ENCODE peak calls at places on chromosomes 6 and 20, in ten cellular contexts. One of them, this sample, is unnamed.

GRCh38 chr20:24612799-24613775 is 143.7 kb downstream of the SYNDIG1 start:
- DNase-seq in HFFc6: no peak
- DNase-seq in fibroblast of mammary gland: no peak
- DNase-seq in RWPE2: no peak
- DNase-seq in Peyer's patch: no peak
- DNase-seq in CD8-positive, alpha-beta T cell: no peak
- DNase-seq in GM10248: no peak
- DNase-seq in fibroblast of villous mesenchyme: peak
- DNase-seq in neural crest cell: no peak
- DNase-seq in choroid plexus epithelial cell: peak
- DNase-seq in this sample: no peak

GRCh38 chr6:116268589-116269293 is 11.0 kb downstream of the TSPYL1 start:
- DNase-seq in HFFc6: peak
- DNase-seq in fibroblast of mammary gland: peak
- DNase-seq in RWPE2: no peak
- DNase-seq in Peyer's patch: no peak
- DNase-seq in CD8-positive, alpha-beta T cell: no peak
- DNase-seq in GM10248: peak
- DNase-seq in fibroblast of villous mesenchyme: peak
- DNase-seq in neural crest cell: no peak
- DNase-seq in choroid plexus epithelial cell: peak
- DNase-seq in this sample: no peak

GRCh38 chr6:56484669-56485068 is 158.0 kb downstream of the DST start:
- DNase-seq in HFFc6: peak
- DNase-seq in fibroblast of mammary gland: peak
- DNase-seq in RWPE2: no peak
- DNase-seq in Peyer's patch: no peak
- DNase-seq in CD8-positive, alpha-beta T cell: no peak
- DNase-seq in GM10248: no peak
- DNase-seq in fibroblast of villous mesenchyme: peak
- DNase-seq in neural crest cell: no peak
- DNase-seq in choroid plexus epithelial cell: peak
- DNase-seq in this sample: no peak

GRCh38 chr20:58497911-58498310 is 17.3 kb downstream of the APCDD1L start:
- DNase-seq in HFFc6: no peak
- DNase-seq in fibroblast of mammary gland: no peak
- DNase-seq in RWPE2: no peak
- DNase-seq in Peyer's patch: no peak
- DNase-seq in CD8-positive, alpha-beta T cell: no peak
- DNase-seq in GM10248: no peak
- DNase-seq in fibroblast of villous mesenchyme: no peak
- DNase-seq in neural crest cell: no peak
- DNase-seq in choroid plexus epithelial cell: no peak
- DNase-seq in this sample: no peak

GRCh38 chr6:143205983-143206382 is 145.3 kb downstream of the AIG1 start:
- DNase-seq in HFFc6: no peak
- DNase-seq in fibroblast of mammary gland: peak
- DNase-seq in RWPE2: no peak
- DNase-seq in Peyer's patch: no peak
- DNase-seq in CD8-positive, alpha-beta T cell: no peak
- DNase-seq in GM10248: no peak
- DNase-seq in fibroblast of villous mesenchyme: no peak
- DNase-seq in neural crest cell: no peak
- DNase-seq in choroid plexus epithelial cell: no peak
- DNase-seq in this sample: no peak

GRCh38 chr20:61297981-61298380 is 45.9 kb downstream of the CDH4 start:
- DNase-seq in HFFc6: no peak
- DNase-seq in fibroblast of mammary gland: peak
- DNase-seq in RWPE2: peak
- DNase-seq in Peyer's patch: no peak
- DNase-seq in CD8-positive, alpha-beta T cell: no peak
- DNase-seq in GM10248: no peak
- DNase-seq in fibroblast of villous mesenchyme: peak
- DNase-seq in neural crest cell: no peak
- DNase-seq in choroid plexus epithelial cell: peak
- DNase-seq in this sample: no peak

GRCh38 chr20:36606171-36607116 is 865 bp downstream of the RAB5IF start:
- DNase-seq in HFFc6: no peak
- DNase-seq in fibroblast of mammary gland: peak
- DNase-seq in RWPE2: no peak
- DNase-seq in Peyer's patch: no peak
- DNase-seq in CD8-positive, alpha-beta T cell: no peak
- DNase-seq in GM10248: no peak
- DNase-seq in fibroblast of villous mesenchyme: peak
- DNase-seq in neural crest cell: no peak
- DNase-seq in choroid plexus epithelial cell: peak
- DNase-seq in this sample: no peak

GRCh38 chr20:38075161-38075998 is 41.8 kb downstream of the RPRD1B start:
- DNase-seq in HFFc6: no peak
- DNase-seq in fibroblast of mammary gland: no peak
- DNase-seq in RWPE2: no peak
- DNase-seq in Peyer's patch: no peak
- DNase-seq in CD8-positive, alpha-beta T cell: no peak
- DNase-seq in GM10248: no peak
- DNase-seq in fibroblast of villous mesenchyme: peak
- DNase-seq in neural crest cell: no peak
- DNase-seq in choroid plexus epithelial cell: peak
- DNase-seq in this sample: no peak

GRCh38 chr6:169646906-169647567 is 54.8 kb downstream of the WDR27 start:
- DNase-seq in HFFc6: no peak
- DNase-seq in fibroblast of mammary gland: no peak
- DNase-seq in RWPE2: no peak
- DNase-seq in Peyer's patch: no peak
- DNase-seq in CD8-positive, alpha-beta T cell: no peak
- DNase-seq in GM10248: no peak
- DNase-seq in fibroblast of villous mesenchyme: no peak
- DNase-seq in neural crest cell: no peak
- DNase-seq in choroid plexus epithelial cell: no peak
- DNase-seq in this sample: no peak

GRCh38 chr6:12010635-12011275 is 1.4 kb upstream of the HIVEP1 start:
- DNase-seq in HFFc6: no peak
- DNase-seq in fibroblast of mammary gland: no peak
- DNase-seq in RWPE2: peak
- DNase-seq in Peyer's patch: peak
- DNase-seq in CD8-positive, alpha-beta T cell: no peak
- DNase-seq in GM10248: peak
- DNase-seq in fibroblast of villous mesenchyme: no peak
- DNase-seq in neural crest cell: peak
- DNase-seq in choroid plexus epithelial cell: no peak
- DNase-seq in this sample: no peak

GRCh38 chr6:45187841-45188240 is 140.3 kb upstream of the RUNX2 start:
- DNase-seq in HFFc6: no peak
- DNase-seq in fibroblast of mammary gland: peak
- DNase-seq in RWPE2: no peak
- DNase-seq in Peyer's patch: no peak
- DNase-seq in CD8-positive, alpha-beta T cell: no peak
- DNase-seq in GM10248: no peak
- DNase-seq in fibroblast of villous mesenchyme: peak
- DNase-seq in neural crest cell: no peak
- DNase-seq in choroid plexus epithelial cell: peak
- DNase-seq in this sample: no peak

GRCh38 chr6:118725944-118726343 is 74.6 kb upstream of the CEP85L start:
- DNase-seq in HFFc6: no peak
- DNase-seq in fibroblast of mammary gland: no peak
- DNase-seq in RWPE2: no peak
- DNase-seq in Peyer's patch: no peak
- DNase-seq in CD8-positive, alpha-beta T cell: peak
- DNase-seq in GM10248: no peak
- DNase-seq in fibroblast of villous mesenchyme: no peak
- DNase-seq in neural crest cell: no peak
- DNase-seq in choroid plexus epithelial cell: no peak
- DNase-seq in this sample: no peak
- TF ChIP-seq CTCF in HFFc6: no peak
- TF ChIP-seq CTCF in fibroblast of mammary gland: no peak
- TF ChIP-seq CTCF in RWPE2: no peak
- TF ChIP-seq CTCF in Peyer's patch: no peak
- TF ChIP-seq CTCF in CD8-positive, alpha-beta T cell: peak
- TF ChIP-seq CTCF in GM10248: no peak
- TF ChIP-seq CTCF in fibroblast of villous mesenchyme: no peak
- TF ChIP-seq CTCF in neural crest cell: no peak
- TF ChIP-seq CTCF in choroid plexus epithelial cell: no peak
- TF ChIP-seq CTCF in this sample: no peak

GRCh38 chr6:80336906-80337305 is 230.4 kb downstream of the BCKDHB start:
- DNase-seq in HFFc6: no peak
- DNase-seq in fibroblast of mammary gland: peak
- DNase-seq in RWPE2: no peak
- DNase-seq in Peyer's patch: no peak
- DNase-seq in CD8-positive, alpha-beta T cell: no peak
- DNase-seq in GM10248: no peak
- DNase-seq in fibroblast of villous mesenchyme: no peak
- DNase-seq in neural crest cell: no peak
- DNase-seq in choroid plexus epithelial cell: no peak
- DNase-seq in this sample: no peak

GRCh38 chr6:80335061-80335660 is 228.7 kb downstream of the BCKDHB start:
- DNase-seq in HFFc6: peak
- DNase-seq in fibroblast of mammary gland: no peak
- DNase-seq in RWPE2: no peak
- DNase-seq in Peyer's patch: no peak
- DNase-seq in CD8-positive, alpha-beta T cell: no peak
- DNase-seq in GM10248: no peak
- DNase-seq in fibroblast of villous mesenchyme: no peak
- DNase-seq in neural crest cell: no peak
- DNase-seq in choroid plexus epithelial cell: peak
- DNase-seq in this sample: no peak

GRCh38 chr6:80341330-80341729 is 234.9 kb downstream of the BCKDHB start:
- DNase-seq in HFFc6: peak
- DNase-seq in fibroblast of mammary gland: peak
- DNase-seq in RWPE2: no peak
- DNase-seq in Peyer's patch: no peak
- DNase-seq in CD8-positive, alpha-beta T cell: no peak
- DNase-seq in GM10248: no peak
- DNase-seq in fibroblast of villous mesenchyme: peak
- DNase-seq in neural crest cell: no peak
- DNase-seq in choroid plexus epithelial cell: peak
- DNase-seq in this sample: no peak

GRCh38 chr6:80333342-80333741 is 226.9 kb downstream of the BCKDHB start:
- DNase-seq in HFFc6: no peak
- DNase-seq in fibroblast of mammary gland: no peak
- DNase-seq in RWPE2: no peak
- DNase-seq in Peyer's patch: no peak
- DNase-seq in CD8-positive, alpha-beta T cell: no peak
- DNase-seq in GM10248: no peak
- DNase-seq in fibroblast of villous mesenchyme: no peak
- DNase-seq in neural crest cell: no peak
- DNase-seq in choroid plexus epithelial cell: no peak
- DNase-seq in this sample: no peak

DNA sequence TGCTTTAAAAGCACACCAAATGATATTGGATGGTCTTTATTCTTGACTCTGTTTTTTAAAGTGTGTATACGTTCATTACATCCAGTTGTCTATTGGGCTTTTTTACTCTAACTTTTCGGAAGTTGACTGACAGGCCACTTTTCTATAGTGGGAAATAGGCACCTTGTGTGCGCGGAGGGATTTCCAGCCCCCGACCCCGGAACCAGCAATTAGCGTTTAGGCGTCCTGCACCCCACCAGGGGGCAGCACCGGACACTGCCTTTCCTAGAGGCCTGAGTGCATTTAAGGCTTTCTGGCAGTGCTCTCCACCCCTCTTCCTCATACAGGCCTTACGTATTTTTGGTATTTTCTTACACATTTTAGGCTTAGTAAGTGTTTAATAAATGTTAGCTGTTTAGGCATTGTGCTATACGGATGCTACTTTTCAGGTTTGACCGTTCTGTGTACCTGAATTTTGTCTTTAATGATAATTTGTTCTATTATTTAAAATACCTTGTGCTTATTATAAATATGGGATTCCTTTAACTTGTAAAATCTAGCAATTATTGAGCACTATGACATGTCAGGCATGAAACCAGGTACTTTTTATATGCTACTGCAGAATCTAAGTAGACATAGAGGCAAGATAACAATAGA is 231.8 kb downstream of the BCKDHB start:
- DNase-seq in HFFc6: no peak
- DNase-seq in fibroblast of mammary gland: peak
- DNase-seq in RWPE2: no peak
- DNase-seq in Peyer's patch: peak
- DNase-seq in CD8-positive, alpha-beta T cell: peak
- DNase-seq in GM10248: peak
- DNase-seq in fibroblast of villous mesenchyme: peak
- DNase-seq in neural crest cell: peak
- DNase-seq in choroid plexus epithelial cell: peak
- DNase-seq in this sample: no peak
- TF ChIP-seq CTCF in HFFc6: peak
- TF ChIP-seq CTCF in fibroblast of mammary gland: peak
- TF ChIP-seq CTCF in RWPE2: peak
- TF ChIP-seq CTCF in Peyer's patch: peak
- TF ChIP-seq CTCF in CD8-positive, alpha-beta T cell: peak
- TF ChIP-seq CTCF in GM10248: peak
- TF ChIP-seq CTCF in fibroblast of villous mesenchyme: peak
- TF ChIP-seq CTCF in neural crest cell: peak
- TF ChIP-seq CTCF in choroid plexus epithelial cell: peak
- TF ChIP-seq CTCF in this sample: peak

GRCh38 chr6:67694127-67694526 is 941.0 kb upstream of the ADGRB3 start:
- DNase-seq in HFFc6: no peak
- DNase-seq in fibroblast of mammary gland: no peak
- DNase-seq in RWPE2: no peak
- DNase-seq in Peyer's patch: no peak
- DNase-seq in CD8-positive, alpha-beta T cell: no peak
- DNase-seq in GM10248: no peak
- DNase-seq in fibroblast of villous mesenchyme: no peak
- DNase-seq in neural crest cell: no peak
- DNase-seq in choroid plexus epithelial cell: no peak
- DNase-seq in this sample: no peak
- TF ChIP-seq CTCF in HFFc6: no peak
- TF ChIP-seq CTCF in fibroblast of mammary gland: no peak
- TF ChIP-seq CTCF in RWPE2: peak
- TF ChIP-seq CTCF in Peyer's patch: no peak
- TF ChIP-seq CTCF in CD8-positive, alpha-beta T cell: no peak
- TF ChIP-seq CTCF in GM10248: no peak
- TF ChIP-seq CTCF in fibroblast of villous mesenchyme: no peak
- TF ChIP-seq CTCF in neural crest cell: peak
- TF ChIP-seq CTCF in choroid plexus epithelial cell: peak
- TF ChIP-seq CTCF in this sample: peak

DNA sequence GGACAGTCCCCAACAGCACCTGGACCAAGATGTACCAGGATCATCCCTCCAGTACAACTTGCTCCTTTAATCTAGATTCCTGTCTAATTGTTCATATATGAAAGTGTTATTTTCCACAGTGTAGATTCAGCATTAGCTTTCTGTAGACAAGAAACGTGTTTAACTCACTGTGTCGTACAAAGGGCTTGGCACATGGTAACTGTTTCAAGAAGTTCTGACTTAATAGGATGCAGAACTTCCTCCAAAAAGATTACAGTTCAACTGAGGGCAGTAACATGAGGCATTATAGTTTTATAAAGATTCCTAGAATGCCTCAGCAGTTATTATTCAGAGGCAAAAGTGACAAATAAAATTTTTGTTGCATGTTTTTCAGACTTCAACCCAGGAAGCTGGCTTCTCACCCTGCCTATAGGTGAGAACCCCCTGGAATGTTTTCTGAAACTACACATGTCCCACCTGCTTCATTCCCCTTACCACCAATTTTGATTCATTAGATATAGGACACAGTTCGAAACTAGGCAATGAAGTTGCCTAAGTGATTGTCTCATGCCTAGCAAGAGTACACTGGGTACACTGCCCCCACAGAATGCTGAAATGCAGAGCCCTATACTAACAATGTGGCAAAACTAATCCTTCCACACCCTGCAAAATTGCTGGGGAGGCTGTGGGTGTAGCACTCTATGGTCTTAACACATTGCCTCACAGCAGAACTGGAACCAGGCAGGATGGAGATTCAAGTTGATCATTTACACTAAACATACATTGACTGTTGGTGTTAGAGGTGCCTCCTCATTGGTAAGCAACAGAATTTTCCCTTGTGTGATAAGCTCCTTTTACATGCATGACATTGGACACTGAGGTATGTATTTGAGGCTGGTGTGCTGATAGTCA is 22.6 kb upstream of the SH3BGRL2 start:
- DNase-seq in HFFc6: no peak
- DNase-seq in fibroblast of mammary gland: no peak
- DNase-seq in RWPE2: no peak
- DNase-seq in Peyer's patch: no peak
- DNase-seq in CD8-positive, alpha-beta T cell: no peak
- DNase-seq in GM10248: no peak
- DNase-seq in fibroblast of villous mesenchyme: no peak
- DNase-seq in neural crest cell: no peak
- DNase-seq in choroid plexus epithelial cell: no peak
- DNase-seq in this sample: no peak
- TF ChIP-seq CTCF in HFFc6: no peak
- TF ChIP-seq CTCF in fibroblast of mammary gland: no peak
- TF ChIP-seq CTCF in RWPE2: no peak
- TF ChIP-seq CTCF in Peyer's patch: no peak
- TF ChIP-seq CTCF in CD8-positive, alpha-beta T cell: no peak
- TF ChIP-seq CTCF in GM10248: no peak
- TF ChIP-seq CTCF in fibroblast of villous mesenchyme: no peak
- TF ChIP-seq CTCF in neural crest cell: no peak
- TF ChIP-seq CTCF in choroid plexus epithelial cell: no peak
- TF ChIP-seq CTCF in this sample: no peak